ENCODE peak calls at places on chromosome 12, in five cellular contexts. W, M, U, O and Z are unnamed samples.

GRCh38 chr12:96698965-96699364 is 208.1 kb upstream of the NEDD1 start:
- DNase-seq in W (no peak), M (peak; percentile 67), U (no peak), O (no peak), Z (no peak)

GRCh38 chr12:75460194-75460593 is 20.4 kb upstream of the GLIPR1 start:
- DNase-seq in W (no peak), M (no peak), U (no peak), O (no peak), Z (no peak)

GRCh38 chr12:121753844-121754264 is 39.6 kb downstream of the RHOF start:
- DNase-seq in W (no peak), M (no peak), U (no peak), O (no peak), Z (no peak)

GRCh38 chr12:108379761-108380160 is 40.6 kb upstream of the CMKLR1 start:
- DNase-seq in W (no peak), M (no peak), U (no peak), O (no peak), Z (no peak)

GRCh38 chr12:80045594-80045993 is 53.7 kb upstream of the OTOGL start:
- DNase-seq in W (no peak), M (no peak), U (no peak), O (no peak), Z (no peak)

GRCh38 chr12:80607361-80608135 is 99.9 kb upstream of the MYF6 start:
- DNase-seq in W (no peak), M (no peak), U (no peak), O (no peak), Z (no peak)

GRCh38 chr12:15472036-15472435 is 149.7 kb downstream of the PTPRO start:
- DNase-seq in W (no peak), M (peak; percentile 22), U (no peak), O (no peak), Z (no peak)

GRCh38 chr12:124993568-124994434 is at the start of gene BRI3BP:
- DNase-seq in W (peak; percentile 48), M (peak; percentile 37), U (peak; percentile 51), O (peak; percentile 28), Z (peak; percentile 73)

GRCh38 chr12:10395390-10395998 is 5.7 kb upstream of the KLRK1 start:
- DNase-seq in W (no peak), M (peak; percentile 96), U (no peak), O (peak; percentile 43), Z (no peak)